ENCODE peak calls at places on chromosomes 1 and 21, in six cellular contexts. One of them, this sample, is unnamed.

GRCh38 chr1:210633636-210634035 is 304.9 kb downstream of the HHAT start:
- DNase-seq in DMS153: peak
- DNase-seq in fibroblast of the aortic adventitia: no peak
- DNase-seq in EL: no peak
- DNase-seq in HTR-8/SVneo: no peak
- DNase-seq in foreskin fibroblast: no peak
- DNase-seq in this sample: no peak

GRCh38 chr1:168626326-168626725 is 49.9 kb downstream of the XCL1 start:
- DNase-seq in DMS153: no peak
- DNase-seq in fibroblast of the aortic adventitia: no peak
- DNase-seq in EL: no peak
- DNase-seq in HTR-8/SVneo: no peak
- DNase-seq in foreskin fibroblast: no peak
- DNase-seq in this sample: no peak

GRCh38 chr1:8456306-8456912 is 138.5 kb downstream of the SLC45A1 start:
- DNase-seq in DMS153: no peak
- DNase-seq in fibroblast of the aortic adventitia: peak
- DNase-seq in EL: peak
- DNase-seq in HTR-8/SVneo: peak
- DNase-seq in foreskin fibroblast: peak
- DNase-seq in this sample: peak

GRCh38 chr1:202561240-202561639 is 149.0 kb downstream of the SYT2 start:
- DNase-seq in DMS153: no peak
- DNase-seq in fibroblast of the aortic adventitia: no peak
- DNase-seq in EL: no peak
- DNase-seq in HTR-8/SVneo: no peak
- DNase-seq in foreskin fibroblast: no peak
- DNase-seq in this sample: no peak

GRCh38 chr1:191641420-191642215 is 516.6 kb upstream of the RGS18 start:
- DNase-seq in DMS153: no peak
- DNase-seq in fibroblast of the aortic adventitia: peak
- DNase-seq in EL: peak
- DNase-seq in HTR-8/SVneo: peak
- DNase-seq in foreskin fibroblast: peak
- DNase-seq in this sample: no peak

GRCh38 chr1:162213281-162213909 is 143.9 kb downstream of the NOS1AP start:
- DNase-seq in DMS153: no peak
- DNase-seq in fibroblast of the aortic adventitia: peak
- DNase-seq in EL: no peak
- DNase-seq in HTR-8/SVneo: no peak
- DNase-seq in foreskin fibroblast: no peak
- DNase-seq in this sample: peak

GRCh38 chr1:230831706-230832105 is 36.6 kb downstream of the C1orf198 start:
- DNase-seq in DMS153: no peak
- DNase-seq in fibroblast of the aortic adventitia: peak
- DNase-seq in EL: no peak
- DNase-seq in HTR-8/SVneo: no peak
- DNase-seq in foreskin fibroblast: no peak
- DNase-seq in this sample: no peak

GRCh38 chr1:110538921-110539320 is 19.9 kb upstream of the KCNA10 start:
- DNase-seq in DMS153: no peak
- DNase-seq in fibroblast of the aortic adventitia: no peak
- DNase-seq in EL: no peak
- DNase-seq in HTR-8/SVneo: no peak
- DNase-seq in foreskin fibroblast: no peak
- DNase-seq in this sample: no peak

GRCh38 chr1:16396591-16396990 is 29.5 kb downstream of the SZRD1 start:
- DNase-seq in DMS153: no peak
- DNase-seq in fibroblast of the aortic adventitia: peak
- DNase-seq in EL: peak
- DNase-seq in HTR-8/SVneo: peak
- DNase-seq in foreskin fibroblast: peak
- DNase-seq in this sample: peak

GRCh38 chr1:52669696-52670095 is 28.5 kb downstream of the COA7 start:
- DNase-seq in DMS153: no peak
- DNase-seq in fibroblast of the aortic adventitia: peak
- DNase-seq in EL: peak
- DNase-seq in HTR-8/SVneo: peak
- DNase-seq in foreskin fibroblast: peak
- DNase-seq in this sample: peak

GRCh38 chr1:61388586-61388985 is 306.2 kb downstream of the NFIA start:
- DNase-seq in DMS153: no peak
- DNase-seq in fibroblast of the aortic adventitia: peak
- DNase-seq in EL: peak
- DNase-seq in HTR-8/SVneo: no peak
- DNase-seq in foreskin fibroblast: peak
- DNase-seq in this sample: no peak

GRCh38 chr1:244356371-244356770 is 95.3 kb downstream of the ADSS2 start:
- DNase-seq in DMS153: no peak
- DNase-seq in fibroblast of the aortic adventitia: no peak
- DNase-seq in EL: no peak
- DNase-seq in HTR-8/SVneo: no peak
- DNase-seq in foreskin fibroblast: no peak
- DNase-seq in this sample: no peak

GRCh38 chr1:97886199-97886598 is 34.6 kb downstream of the DPYD start:
- DNase-seq in DMS153: no peak
- DNase-seq in fibroblast of the aortic adventitia: no peak
- DNase-seq in EL: no peak
- DNase-seq in HTR-8/SVneo: no peak
- DNase-seq in foreskin fibroblast: no peak
- DNase-seq in this sample: no peak

GRCh38 chr21:35853321-35853922 is 206.9 kb downstream of the SETD4 start:
- DNase-seq in DMS153: no peak
- DNase-seq in fibroblast of the aortic adventitia: no peak
- DNase-seq in EL: peak
- DNase-seq in HTR-8/SVneo: no peak
- DNase-seq in foreskin fibroblast: no peak
- DNase-seq in this sample: no peak

GRCh38 chr1:150162862-150163706 is 13.4 kb downstream of the PLEKHO1 start:
- DNase-seq in DMS153: peak
- DNase-seq in fibroblast of the aortic adventitia: peak
- DNase-seq in EL: peak
- DNase-seq in HTR-8/SVneo: peak
- DNase-seq in foreskin fibroblast: peak
- DNase-seq in this sample: peak

GRCh38 chr1:64961923-64962322 is 4.4 kb downstream of the JAK1 start:
- DNase-seq in DMS153: no peak
- DNase-seq in fibroblast of the aortic adventitia: no peak
- DNase-seq in EL: no peak
- DNase-seq in HTR-8/SVneo: no peak
- DNase-seq in foreskin fibroblast: no peak
- DNase-seq in this sample: no peak

GRCh38 chr1:205285391-205286101 is 36.0 kb downstream of the NUAK2 start:
- DNase-seq in DMS153: no peak
- DNase-seq in fibroblast of the aortic adventitia: no peak
- DNase-seq in EL: no peak
- DNase-seq in HTR-8/SVneo: no peak
- DNase-seq in foreskin fibroblast: no peak
- DNase-seq in this sample: no peak

GRCh38 chr1:239321877-239322276 is 64.5 kb upstream of the CHRM3 start:
- DNase-seq in DMS153: no peak
- DNase-seq in fibroblast of the aortic adventitia: no peak
- DNase-seq in EL: no peak
- DNase-seq in HTR-8/SVneo: no peak
- DNase-seq in foreskin fibroblast: no peak
- DNase-seq in this sample: no peak

GRCh38 chr21:31530918-31531705 is 128.4 kb upstream of the SOD1 start:
- DNase-seq in DMS153: peak
- DNase-seq in fibroblast of the aortic adventitia: no peak
- DNase-seq in EL: no peak
- DNase-seq in HTR-8/SVneo: no peak
- DNase-seq in foreskin fibroblast: no peak
- DNase-seq in this sample: no peak

GRCh38 chr21:42642219-42642745 is 11.1 kb upstream of the PDE9A start:
- DNase-seq in DMS153: no peak
- DNase-seq in fibroblast of the aortic adventitia: no peak
- DNase-seq in EL: no peak
- DNase-seq in HTR-8/SVneo: no peak
- DNase-seq in foreskin fibroblast: no peak
- DNase-seq in this sample: no peak

GRCh38 chr1:2233997-2234761 is 6.1 kb downstream of the SKI start:
- DNase-seq in DMS153: no peak
- DNase-seq in fibroblast of the aortic adventitia: peak
- DNase-seq in EL: peak
- DNase-seq in HTR-8/SVneo: no peak
- DNase-seq in foreskin fibroblast: peak
- DNase-seq in this sample: peak

GRCh38 chr1:15542685-15543588 is 16.3 kb downstream of the DNAJC16 start:
- DNase-seq in DMS153: no peak
- DNase-seq in fibroblast of the aortic adventitia: no peak
- DNase-seq in EL: no peak
- DNase-seq in HTR-8/SVneo: no peak
- DNase-seq in foreskin fibroblast: no peak
- DNase-seq in this sample: no peak

GRCh38 chr1:72366473-72366872 is 84.1 kb upstream of the NEGR1 start:
- DNase-seq in DMS153: peak
- DNase-seq in fibroblast of the aortic adventitia: peak
- DNase-seq in EL: peak
- DNase-seq in HTR-8/SVneo: no peak
- DNase-seq in foreskin fibroblast: peak
- DNase-seq in this sample: peak

GRCh38 chr1:184296466-184297243 is 90.2 kb upstream of the C1orf21 start:
- DNase-seq in DMS153: no peak
- DNase-seq in fibroblast of the aortic adventitia: peak
- DNase-seq in EL: peak
- DNase-seq in HTR-8/SVneo: no peak
- DNase-seq in foreskin fibroblast: peak
- DNase-seq in this sample: peak

GRCh38 chr1:153548722-153549695 is at the start of gene S100A3:
- DNase-seq in DMS153: no peak
- DNase-seq in fibroblast of the aortic adventitia: peak
- DNase-seq in EL: peak
- DNase-seq in HTR-8/SVneo: peak
- DNase-seq in foreskin fibroblast: peak
- DNase-seq in this sample: peak

GRCh38 chr21:41733951-41734689 is 32.7 kb downstream of the RIPK4 start:
- DNase-seq in DMS153: no peak
- DNase-seq in fibroblast of the aortic adventitia: no peak
- DNase-seq in EL: no peak
- DNase-seq in HTR-8/SVneo: no peak
- DNase-seq in foreskin fibroblast: no peak
- DNase-seq in this sample: no peak

GRCh38 chr21:33859373-33860102 is 56.1 kb downstream of the ATP5PO start:
- DNase-seq in DMS153: no peak
- DNase-seq in fibroblast of the aortic adventitia: no peak
- DNase-seq in EL: no peak
- DNase-seq in HTR-8/SVneo: no peak
- DNase-seq in foreskin fibroblast: no peak
- DNase-seq in this sample: no peak

GRCh38 chr1:116878804-116879477 is 30.8 kb upstream of the PTGFRN start:
- DNase-seq in DMS153: peak
- DNase-seq in fibroblast of the aortic adventitia: peak
- DNase-seq in EL: peak
- DNase-seq in HTR-8/SVneo: peak
- DNase-seq in foreskin fibroblast: no peak
- DNase-seq in this sample: peak

GRCh38 chr1:28512058-28512611 is 6.3 kb downstream of the RCC1 start:
- DNase-seq in DMS153: no peak
- DNase-seq in fibroblast of the aortic adventitia: peak
- DNase-seq in EL: peak
- DNase-seq in HTR-8/SVneo: no peak
- DNase-seq in foreskin fibroblast: no peak
- DNase-seq in this sample: no peak

GRCh38 chr1:234545512-234546386 is 64.2 kb downstream of the IRF2BP2 start:
- DNase-seq in DMS153: no peak
- DNase-seq in fibroblast of the aortic adventitia: no peak
- DNase-seq in EL: no peak
- DNase-seq in HTR-8/SVneo: no peak
- DNase-seq in foreskin fibroblast: no peak
- DNase-seq in this sample: no peak

GRCh38 chr1:171583581-171584194 is 38.4 kb upstream of the MYOCOS start:
- DNase-seq in DMS153: no peak
- DNase-seq in fibroblast of the aortic adventitia: no peak
- DNase-seq in EL: no peak
- DNase-seq in HTR-8/SVneo: no peak
- DNase-seq in foreskin fibroblast: no peak
- DNase-seq in this sample: no peak

GRCh38 chr1:27377760-27378495 is 3.3 kb upstream of the FCN3 start:
- DNase-seq in DMS153: no peak
- DNase-seq in fibroblast of the aortic adventitia: no peak
- DNase-seq in EL: no peak
- DNase-seq in HTR-8/SVneo: no peak
- DNase-seq in foreskin fibroblast: no peak
- DNase-seq in this sample: no peak

GRCh38 chr1:28789412-28789811 is 22.6 kb upstream of the OPRD1 start:
- DNase-seq in DMS153: no peak
- DNase-seq in fibroblast of the aortic adventitia: no peak
- DNase-seq in EL: no peak
- DNase-seq in HTR-8/SVneo: no peak
- DNase-seq in foreskin fibroblast: no peak
- DNase-seq in this sample: no peak

GRCh38 chr1:53765656-53766055 is 26.7 kb upstream of the GLIS1 start:
- DNase-seq in DMS153: no peak
- DNase-seq in fibroblast of the aortic adventitia: peak
- DNase-seq in EL: peak
- DNase-seq in HTR-8/SVneo: no peak
- DNase-seq in foreskin fibroblast: peak
- DNase-seq in this sample: peak

GRCh38 chr1:95352767-95353166 is 118.8 kb downstream of the RWDD3 start:
- DNase-seq in DMS153: peak
- DNase-seq in fibroblast of the aortic adventitia: no peak
- DNase-seq in EL: no peak
- DNase-seq in HTR-8/SVneo: no peak
- DNase-seq in foreskin fibroblast: no peak
- DNase-seq in this sample: no peak

GRCh38 chr1:99756598-99756997 is 9.8 kb downstream of the FRRS1 start:
- DNase-seq in DMS153: no peak
- DNase-seq in fibroblast of the aortic adventitia: peak
- DNase-seq in EL: peak
- DNase-seq in HTR-8/SVneo: no peak
- DNase-seq in foreskin fibroblast: peak
- DNase-seq in this sample: no peak